ENCODE peak calls at places on chromosomes 13 and 19, in eight cellular contexts. S is psoas muscle, E is ascending aorta, L is IMR-90, H is GM13976, B is kidney, G is retinal pigment epithelial cell, U is mammary epithelial cell. P is an unnamed sample.
A peak's percentile ranks its signal among the peaks of the same experiment; 100 is the strongest.

GRCh38 chr19:42246143-42246868 is 3.9 kb upstream of the GSK3A start:
- DNase-seq in S (peak; percentile 87), E (no peak), L (peak; percentile 83), H (no peak), B (peak; percentile 91), G (no peak), U (peak; percentile 57), P (no peak)

GRCh38 chr19:19900124-19900523 is 622 bp upstream of the ZNF93 start:
- DNase-seq in S (no peak), E (no peak), L (peak; percentile 75), H (peak; percentile 6), B (no peak), G (no peak), U (peak; percentile 40), P (no peak)

GRCh38 chr13:60019119-60019993 is 144.4 kb downstream of the DIAPH3 start:
- DNase-seq in S (no peak), E (no peak), L (peak; percentile 40), H (peak; percentile 28), B (no peak), G (no peak), U (peak; percentile 44), P (peak; percentile 27)

GRCh38 chr13:44404261-44405139 is 30.9 kb downstream of the SERP2 start:
- DNase-seq in S (no peak), E (no peak), L (no peak), H (no peak), B (no peak), G (no peak), U (no peak), P (no peak)

GRCh38 chr13:64255988-64256387 is 2840.3 kb upstream of the PCDH20 start:
- DNase-seq in S (no peak), E (no peak), L (no peak), H (no peak), B (no peak), G (no peak), U (no peak), P (no peak)

GRCh38 chr19:19308373-19308772 is 11.9 kb downstream of the SUGP1 start:
- DNase-seq in S (no peak), E (no peak), L (no peak), H (no peak), B (no peak), G (no peak), U (no peak), P (no peak)

GRCh38 chr13:93730780-93731179 is 504.2 kb downstream of the GPC6 start:
- DNase-seq in S (no peak), E (no peak), L (peak; percentile 36), H (no peak), B (no peak), G (peak; percentile 71), U (no peak), P (no peak)

GRCh38 chr13:30870049-30870884 is 35.8 kb upstream of the MEDAG start:
- DNase-seq in S (peak; percentile 90), E (peak; percentile 85), L (peak; percentile 100), H (peak; percentile 47), B (peak; percentile 90), G (no peak), U (peak; percentile 86), P (peak; percentile 66)

GRCh38 chr13:110575322-110576069 is 14.0 kb upstream of the RAB20 start:
- DNase-seq in S (peak; percentile 63), E (no peak), L (peak; percentile 48), H (peak; percentile 80), B (no peak), G (no peak), U (no peak), P (peak; percentile 72)

GRCh38 chr19:12555456-12555930 is 4.2 kb upstream of the ZNF564 start:
- DNase-seq in S (no peak), E (no peak), L (no peak), H (no peak), B (no peak), G (no peak), U (no peak), P (no peak)

GRCh38 chr19:55552620-55553019 is 7.3 kb upstream of the SBK3 start:
- DNase-seq in S (no peak), E (no peak), L (peak; percentile 89), H (no peak), B (no peak), G (peak; percentile 86), U (peak; percentile 39), P (no peak)

GRCh38 chr13:78487707-78488106 is 115.6 kb downstream of the POU4F1 start:
- DNase-seq in S (no peak), E (no peak), L (no peak), H (no peak), B (no peak), G (no peak), U (no peak), P (no peak)

GRCh38 chr19:34213283-34213682 is 41.0 kb downstream of the LSM14A start:
- DNase-seq in S (no peak), E (no peak), L (no peak), H (no peak), B (no peak), G (no peak), U (no peak), P (no peak)

GRCh38 chr13:94798738-94799137 is 86.4 kb upstream of the SOX21 start:
- DNase-seq in S (no peak), E (no peak), L (no peak), H (no peak), B (no peak), G (no peak), U (no peak), P (no peak)

GRCh38 chr13:23656637-23657036 is 86.4 kb downstream of the TNFRSF19 start:
- DNase-seq in S (no peak), E (no peak), L (peak; percentile 98), H (peak; percentile 65), B (no peak), G (no peak), U (no peak), P (peak; percentile 24)

GRCh38 chr19:46416077-46416709 is 2.8 kb upstream of the CCDC8 start:
- DNase-seq in S (peak; percentile 88), E (no peak), L (peak; percentile 75), H (no peak), B (peak; percentile 97), G (peak; percentile 59), U (peak; percentile 83), P (no peak)

GRCh38 chr19:35315883-35316282 is 13.1 kb upstream of the CD22 start:
- DNase-seq in S (no peak), E (no peak), L (no peak), H (no peak), B (no peak), G (no peak), U (no peak), P (no peak)

GRCh38 chr13:76754414-76754813 is 131.8 kb downstream of the KCTD12 start:
- DNase-seq in S (no peak), E (no peak), L (peak; percentile 60), H (no peak), B (no peak), G (no peak), U (peak; percentile 38), P (no peak)

GRCh38 chr13:25018729-25019115 is 77.2 kb upstream of the PABPC3 start:
- DNase-seq in S (no peak), E (no peak), L (no peak), H (no peak), B (no peak), G (no peak), U (no peak), P (peak; percentile 20)

GRCh38 chr13:30810261-30810701 is 74.9 kb downstream of the ALOX5AP start:
- DNase-seq in S (no peak), E (no peak), L (no peak), H (no peak), B (peak; percentile 89), G (no peak), U (peak; percentile 49), P (no peak)

GRCh38 chr19:13689050-13689449 is 75.3 kb upstream of the MRI1 start:
- DNase-seq in S (no peak), E (no peak), L (peak; percentile 15), H (no peak), B (no peak), G (no peak), U (no peak), P (no peak)

GRCh38 chr19:14497347-14497921 is 1.5 kb upstream of the GIPC1 start:
- DNase-seq in S (no peak), E (no peak), L (no peak), H (peak; percentile 21), B (no peak), G (no peak), U (no peak), P (no peak)

GRCh38 chr13:107185889-107186288 is 618.0 kb upstream of the ARGLU1 start:
- DNase-seq in S (no peak), E (no peak), L (peak; percentile 84), H (no peak), B (no peak), G (no peak), U (no peak), P (no peak)

GRCh38 chr19:29248332-29248844 is 35.4 kb upstream of the UQCRFS1 start:
- DNase-seq in S (no peak), E (no peak), L (no peak), H (no peak), B (no peak), G (no peak), U (no peak), P (no peak)
- TF ChIP-seq CTCF in S (no peak), E (no peak), L (no peak), H (no peak), B (no peak), G (no peak), U (no peak), P (no peak)

GRCh38 chr19:56837892-56838679 is 2.4 kb downstream of the PEG3 start:
- DNase-seq in S (peak; percentile 78), E (peak; percentile 46), L (no peak), H (peak; percentile 17), B (peak; percentile 91), G (peak; percentile 17), U (peak; percentile 2), P (no peak)
- TF ChIP-seq CTCF in S (peak; percentile 39), E (peak; percentile 34), L (no peak), H (no peak), B (peak; percentile 25), G (peak; percentile 30), U (no peak), P (no peak)

GRCh38 chr13:36862002-36862706 is 43.1 kb downstream of the RFXAP start:
- DNase-seq in S (no peak), E (no peak), L (no peak), H (no peak), B (no peak), G (no peak), U (no peak), P (no peak)

GRCh38 chr13:36859259-36859658 is 40.2 kb downstream of the RFXAP start:
- DNase-seq in S (no peak), E (no peak), L (no peak), H (no peak), B (no peak), G (no peak), U (no peak), P (no peak)

GRCh38 chr13:36857273-36857672 is 38.3 kb downstream of the RFXAP start:
- DNase-seq in S (no peak), E (no peak), L (no peak), H (no peak), B (no peak), G (no peak), U (no peak), P (no peak)

GRCh38 chr13:36862722-36863121 is 43.7 kb downstream of the RFXAP start:
- DNase-seq in S (no peak), E (no peak), L (no peak), H (no peak), B (no peak), G (no peak), U (no peak), P (no peak)

GRCh38 chr13:36858285-36858684 is 39.3 kb downstream of the RFXAP start:
- DNase-seq in S (no peak), E (no peak), L (peak; percentile 65), H (peak; percentile 37), B (no peak), G (peak; percentile 10), U (peak; percentile 25), P (no peak)
- TF ChIP-seq CTCF in S (peak; percentile 41), E (peak; percentile 12), L (peak; percentile 61), H (peak; percentile 20), B (peak; percentile 52), G (peak; percentile 62), U (peak; percentile 29), P (peak; percentile 43)

GRCh38 chr13:90089051-90089450 is 1258.4 kb upstream of the MIR17HG start:
- DNase-seq in S (no peak), E (no peak), L (no peak), H (no peak), B (no peak), G (no peak), U (no peak), P (no peak)
- TF ChIP-seq CTCF in S (no peak), E (no peak), L (no peak), H (no peak), B (no peak), G (no peak), U (no peak), P (no peak)

P was measured in GM06990.